ENCODE peak calls at places on chromosomes 2 and 18, in nine cellular contexts. M is endothelial cell; R is NCI-H510A; I is Calu3; V is AG08395; Q is KBM-7; H is fibroblast of the conjunctiva; A is activated naive CD4-positive, alpha-beta T cell treated with anti-CD3 and anti-CD28 coated beads, Interleukin-2, amount 10 ng/mL, durations not matched to agents 7 days and 5 days; F is PC-3. B is an unnamed sample.

GRCh38 chr18:7557891-7558454 is 9.1 kb upstream of the PTPRM start:
- DNase-seq in Q (no peak), I (no peak), H (no peak), R (no peak), A (no peak), F (no peak), V (no peak), M (no peak), B (no peak)

GRCh38 chr2:215693269-215693998 is 257.6 kb upstream of the FN1 start:
- DNase-seq in M (no peak), F (peak), A (no peak), H (peak), Q (no peak), I (peak), V (peak), R (no peak), B (no peak)

GRCh38 chr18:54089749-54090459 is 134.6 kb downstream of the MBD2 start:
- DNase-seq in H (no peak), A (no peak), F (no peak), I (no peak), R (no peak), V (no peak), M (no peak), Q (no peak), B (no peak)

GRCh38 chr2:226300487-226300886 is 499.1 kb downstream of the IRS1 start:
- DNase-seq in Q (no peak), M (no peak), I (no peak), V (no peak), F (no peak), A (no peak), H (no peak), R (no peak), B (no peak)

GRCh38 chr2:20523053-20523452 is 76.2 kb downstream of the RHOB start:
- DNase-seq in R (no peak), Q (no peak), A (no peak), M (no peak), H (no peak), V (no peak), I (no peak), F (no peak), B (peak)

GRCh38 chr2:112692496-112692911 is 28.3 kb upstream of the NT5DC4 start:
- DNase-seq in V (peak), H (peak), R (peak), A (peak), Q (peak), F (peak), I (peak), M (no peak), B (peak)

GRCh38 chr2:46065152-46065551 is 232.1 kb upstream of the EPAS1 start:
- DNase-seq in R (no peak), I (no peak), Q (no peak), H (no peak), A (no peak), M (no peak), F (no peak), V (no peak), B (no peak)

GRCh38 chr2:149068996-149069888 is 30.7 kb downstream of the LYPD6B start:
- DNase-seq in M (no peak), V (peak), A (peak), R (no peak), Q (no peak), H (no peak), F (peak), I (no peak), B (no peak)

GRCh38 chr2:159939946-159940345 is 122.5 kb downstream of the PLA2R1 start:
- DNase-seq in H (no peak), F (peak), A (no peak), I (peak), V (peak), R (no peak), Q (peak), M (no peak), B (peak)

GRCh38 chr2:120893874-120894584 is 158.4 kb downstream of the GLI2 start:
- DNase-seq in A (no peak), M (peak), H (no peak), I (no peak), V (no peak), R (no peak), Q (no peak), F (no peak), B (peak)

GRCh38 chr18:36519358-36519757 is 221.8 kb downstream of the FHOD3 start:
- DNase-seq in H (no peak), R (no peak), Q (no peak), M (no peak), I (no peak), V (peak), A (no peak), F (peak), B (no peak)

GRCh38 chr2:32627441-32627900 is 379 bp upstream of the TTC27 start:
- DNase-seq in Q (no peak), V (peak), H (peak), I (no peak), M (peak), F (peak), R (no peak), A (no peak), B (peak)

GRCh38 chr2:172964511-172964910 is 111.1 kb upstream of the MAP3K20 start:
- DNase-seq in H (no peak), V (peak), A (no peak), Q (no peak), F (no peak), R (no peak), I (no peak), M (no peak), B (no peak)

GRCh38 chr2:49255325-49256023 is 101.2 kb upstream of the FSHR start:
- DNase-seq in A (no peak), M (no peak), F (peak), H (no peak), R (peak), V (peak), Q (no peak), I (no peak), B (peak)

GRCh38 chr2:224723606-224724217 is 7.5 kb upstream of the CCDC195 start:
- DNase-seq in Q (no peak), M (no peak), I (no peak), R (no peak), F (no peak), V (peak), H (no peak), A (no peak), B (no peak)

GRCh38 chr18:60978338-60978737 is 354.9 kb upstream of the CDH20 start:
- DNase-seq in V (peak), I (no peak), A (no peak), F (peak), Q (no peak), M (no peak), H (peak), R (no peak), B (no peak)

GRCh38 chr18:63065172-63065571 is 254.4 kb downstream of the BCL2 start:
- DNase-seq in A (no peak), I (no peak), F (no peak), M (no peak), Q (no peak), R (no peak), H (no peak), V (no peak), B (no peak)

GRCh38 chr2:196176142-196176738 is 4.9 kb upstream of the STK17B start:
- DNase-seq in V (no peak), F (no peak), Q (peak), A (peak), R (no peak), H (no peak), I (no peak), M (no peak), B (no peak)

GRCh38 chr2:150570712-150571111 is 83.2 kb upstream of the RND3 start:
- DNase-seq in Q (no peak), M (no peak), A (no peak), V (peak), F (peak), I (no peak), H (no peak), R (no peak), B (no peak)

GRCh38 chr2:169034256-169034655 is 3.1 kb upstream of the ABCB11 start:
- DNase-seq in A (no peak), V (no peak), H (no peak), F (peak), M (no peak), R (no peak), I (peak), Q (peak), B (no peak)

GRCh38 chr2:142045641-142046040 is 85.2 kb downstream of the LRP1B start:
- DNase-seq in V (no peak), R (no peak), A (no peak), M (no peak), H (no peak), F (no peak), Q (no peak), I (no peak), B (no peak)

GRCh38 chr18:45588284-45588683 is 27.0 kb upstream of the SLC14A2 start:
- DNase-seq in Q (no peak), I (no peak), A (no peak), H (no peak), M (no peak), V (peak), F (no peak), R (no peak), B (no peak)

GRCh38 chr18:22552899-22553460 is 135.3 kb upstream of the CTAGE1 start:
- DNase-seq in A (no peak), R (no peak), M (no peak), H (no peak), V (no peak), F (no peak), I (no peak), Q (no peak), B (no peak)

B was measured in NCI-H69.